ENCODE peak calls at places on chromosomes 13 and 19, in nine cellular contexts. One of them, this sample, is unnamed.

GRCh38 chr19:35269425-35270117 is 809 bp downstream of the USF2 start:
- DNase-seq in stomach: peak
- DNase-seq in HepG2: peak
- DNase-seq in upper lobe of left lung: peak
- DNase-seq in SK-N-SH: peak
- DNase-seq in transverse colon: peak
- DNase-seq in K562: peak
- DNase-seq in GM12878: peak
- DNase-seq in sigmoid colon: peak
- DNase-seq in this sample: peak

GRCh38 chr19:19342086-19343015 is 21.7 kb downstream of the MAU2 start:
- DNase-seq in stomach: peak
- DNase-seq in HepG2: peak
- DNase-seq in upper lobe of left lung: peak
- DNase-seq in SK-N-SH: peak
- DNase-seq in transverse colon: peak
- DNase-seq in K562: peak
- DNase-seq in GM12878: no peak
- DNase-seq in sigmoid colon: no peak
- DNase-seq in this sample: no peak

GRCh38 chr19:40640744-40641143 is 39.6 kb downstream of the LTBP4 start:
- DNase-seq in stomach: no peak
- DNase-seq in HepG2: no peak
- DNase-seq in upper lobe of left lung: no peak
- DNase-seq in SK-N-SH: no peak
- DNase-seq in transverse colon: no peak
- DNase-seq in K562: peak
- DNase-seq in GM12878: no peak
- DNase-seq in sigmoid colon: peak
- DNase-seq in this sample: no peak

GRCh38 chr19:531009-531752 is 379 bp upstream of the CDC34 start:
- DNase-seq in stomach: peak
- DNase-seq in HepG2: peak
- DNase-seq in upper lobe of left lung: peak
- DNase-seq in SK-N-SH: peak
- DNase-seq in transverse colon: peak
- DNase-seq in K562: peak
- DNase-seq in GM12878: no peak
- DNase-seq in sigmoid colon: peak
- DNase-seq in this sample: no peak

GRCh38 chr13:113077566-113077952 is 28.0 kb upstream of the F7 start:
- DNase-seq in stomach: no peak
- DNase-seq in HepG2: no peak
- DNase-seq in upper lobe of left lung: peak
- DNase-seq in SK-N-SH: no peak
- DNase-seq in transverse colon: no peak
- DNase-seq in K562: no peak
- DNase-seq in GM12878: no peak
- DNase-seq in sigmoid colon: peak
- DNase-seq in this sample: peak

GRCh38 chr13:113856716-113857065 is 7.2 kb downstream of the GAS6 start:
- DNase-seq in stomach: peak
- DNase-seq in HepG2: peak
- DNase-seq in upper lobe of left lung: peak
- DNase-seq in SK-N-SH: no peak
- DNase-seq in transverse colon: peak
- DNase-seq in K562: no peak
- DNase-seq in GM12878: no peak
- DNase-seq in sigmoid colon: no peak
- DNase-seq in this sample: peak

GRCh38 chr19:17829855-17830566 is 8.7 kb upstream of the INSL3 start:
- DNase-seq in stomach: no peak
- DNase-seq in HepG2: no peak
- DNase-seq in upper lobe of left lung: peak
- DNase-seq in SK-N-SH: peak
- DNase-seq in transverse colon: peak
- DNase-seq in K562: peak
- DNase-seq in GM12878: no peak
- DNase-seq in sigmoid colon: peak
- DNase-seq in this sample: peak

GRCh38 chr19:13212759-13213330 is 62.6 kb downstream of the IER2 start:
- DNase-seq in stomach: peak
- DNase-seq in HepG2: peak
- DNase-seq in upper lobe of left lung: no peak
- DNase-seq in SK-N-SH: peak
- DNase-seq in transverse colon: peak
- DNase-seq in K562: peak
- DNase-seq in GM12878: peak
- DNase-seq in sigmoid colon: peak
- DNase-seq in this sample: no peak

GRCh38 chr19:2476451-2477140 is 669 bp downstream of the GADD45B start:
- DNase-seq in stomach: peak
- DNase-seq in HepG2: no peak
- DNase-seq in upper lobe of left lung: peak
- DNase-seq in SK-N-SH: peak
- DNase-seq in transverse colon: peak
- DNase-seq in K562: peak
- DNase-seq in GM12878: no peak
- DNase-seq in sigmoid colon: peak
- DNase-seq in this sample: no peak

GRCh38 chr19:36049080-36049698 is 4.9 kb downstream of the THAP8 start:
- DNase-seq in stomach: no peak
- DNase-seq in HepG2: no peak
- DNase-seq in upper lobe of left lung: no peak
- DNase-seq in SK-N-SH: no peak
- DNase-seq in transverse colon: no peak
- DNase-seq in K562: no peak
- DNase-seq in GM12878: no peak
- DNase-seq in sigmoid colon: no peak
- DNase-seq in this sample: no peak

GRCh38 chr13:60857698-60858097 is 460.7 kb downstream of the TDRD3 start:
- DNase-seq in stomach: no peak
- DNase-seq in HepG2: no peak
- DNase-seq in upper lobe of left lung: no peak
- DNase-seq in SK-N-SH: no peak
- DNase-seq in transverse colon: no peak
- DNase-seq in K562: no peak
- DNase-seq in GM12878: no peak
- DNase-seq in sigmoid colon: no peak
- DNase-seq in this sample: no peak

GRCh38 chr13:45411631-45412030 is 6.5 kb downstream of the SLC25A30 start:
- DNase-seq in stomach: no peak
- DNase-seq in HepG2: no peak
- DNase-seq in upper lobe of left lung: no peak
- DNase-seq in SK-N-SH: no peak
- DNase-seq in transverse colon: no peak
- DNase-seq in K562: no peak
- DNase-seq in GM12878: no peak
- DNase-seq in sigmoid colon: no peak
- DNase-seq in this sample: no peak

GRCh38 chr13:94175076-94175475 is 304.4 kb downstream of the DCT start:
- DNase-seq in stomach: no peak
- DNase-seq in HepG2: peak
- DNase-seq in upper lobe of left lung: no peak
- DNase-seq in SK-N-SH: no peak
- DNase-seq in transverse colon: no peak
- DNase-seq in K562: no peak
- DNase-seq in GM12878: no peak
- DNase-seq in sigmoid colon: no peak
- DNase-seq in this sample: no peak

GRCh38 chr13:47822036-47822435 is 179.0 kb downstream of the SUCLA2 start:
- DNase-seq in stomach: no peak
- DNase-seq in HepG2: no peak
- DNase-seq in upper lobe of left lung: no peak
- DNase-seq in SK-N-SH: no peak
- DNase-seq in transverse colon: no peak
- DNase-seq in K562: no peak
- DNase-seq in GM12878: no peak
- DNase-seq in sigmoid colon: no peak
- DNase-seq in this sample: no peak

DNA sequence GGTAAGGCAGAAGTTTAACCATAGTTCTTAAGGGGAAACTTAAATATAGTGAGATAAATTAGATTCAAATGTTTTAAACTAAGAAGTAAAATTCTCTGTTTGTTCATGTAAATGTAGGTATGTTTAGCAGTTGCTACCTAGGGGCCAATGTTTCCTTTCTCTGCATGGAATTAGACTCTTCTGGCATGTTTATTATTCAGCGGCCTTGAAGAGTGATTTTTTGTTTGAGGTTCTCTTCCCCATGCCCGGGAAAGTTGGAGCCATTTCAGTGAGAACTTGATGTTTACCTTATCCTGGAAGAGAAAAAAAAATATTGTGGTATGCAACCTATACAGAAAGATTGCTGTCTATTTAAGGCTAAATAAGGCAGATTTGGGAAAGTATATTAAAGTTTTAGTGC is 492.9 kb downstream of the KLF5 start:
- DNase-seq in stomach: no peak
- DNase-seq in HepG2: no peak
- DNase-seq in upper lobe of left lung: no peak
- DNase-seq in SK-N-SH: no peak
- DNase-seq in transverse colon: no peak
- DNase-seq in K562: no peak
- DNase-seq in GM12878: no peak
- DNase-seq in sigmoid colon: no peak
- DNase-seq in this sample: no peak
- TF ChIP-seq EP300 in stomach: no peak
- TF ChIP-seq EP300 in HepG2: no peak
- TF ChIP-seq EP300 in upper lobe of left lung: no peak
- TF ChIP-seq EP300 in SK-N-SH: no peak
- TF ChIP-seq EP300 in transverse colon: no peak
- TF ChIP-seq EP300 in K562: no peak
- TF ChIP-seq EP300 in GM12878: no peak
- TF ChIP-seq EP300 in sigmoid colon: no peak
- TF ChIP-seq EP300 in this sample: no peak

GRCh38 chr19:41904118-41904870 is 21.3 kb downstream of the ARHGEF1 start:
- DNase-seq in stomach: peak
- DNase-seq in HepG2: peak
- DNase-seq in upper lobe of left lung: peak
- DNase-seq in SK-N-SH: no peak
- DNase-seq in transverse colon: peak
- DNase-seq in K562: no peak
- DNase-seq in GM12878: no peak
- DNase-seq in sigmoid colon: no peak
- DNase-seq in this sample: no peak

GRCh38 chr19:41905273-41906002 is 22.5 kb downstream of the ARHGEF1 start:
- DNase-seq in stomach: no peak
- DNase-seq in HepG2: no peak
- DNase-seq in upper lobe of left lung: no peak
- DNase-seq in SK-N-SH: no peak
- DNase-seq in transverse colon: no peak
- DNase-seq in K562: no peak
- DNase-seq in GM12878: no peak
- DNase-seq in sigmoid colon: no peak
- DNase-seq in this sample: no peak

GRCh38 chr19:41903161-41903953 is 20.4 kb downstream of the ARHGEF1 start:
- DNase-seq in stomach: no peak
- DNase-seq in HepG2: no peak
- DNase-seq in upper lobe of left lung: no peak
- DNase-seq in SK-N-SH: no peak
- DNase-seq in transverse colon: no peak
- DNase-seq in K562: no peak
- DNase-seq in GM12878: no peak
- DNase-seq in sigmoid colon: no peak
- DNase-seq in this sample: no peak

GRCh38 chr19:41901707-41902360 is 18.9 kb downstream of the ARHGEF1 start:
- DNase-seq in stomach: no peak
- DNase-seq in HepG2: no peak
- DNase-seq in upper lobe of left lung: no peak
- DNase-seq in SK-N-SH: no peak
- DNase-seq in transverse colon: no peak
- DNase-seq in K562: no peak
- DNase-seq in GM12878: no peak
- DNase-seq in sigmoid colon: no peak
- DNase-seq in this sample: no peak

GRCh38 chr19:41902594-41902993 is 19.6 kb downstream of the ARHGEF1 start:
- DNase-seq in stomach: no peak
- DNase-seq in HepG2: no peak
- DNase-seq in upper lobe of left lung: peak
- DNase-seq in SK-N-SH: no peak
- DNase-seq in transverse colon: no peak
- DNase-seq in K562: no peak
- DNase-seq in GM12878: no peak
- DNase-seq in sigmoid colon: no peak
- DNase-seq in this sample: no peak
- H3K27ac ChIP-seq in stomach: no peak
- H3K27ac ChIP-seq in HepG2: no peak
- H3K27ac ChIP-seq in upper lobe of left lung: no peak
- H3K27ac ChIP-seq in SK-N-SH: no peak
- H3K27ac ChIP-seq in transverse colon: no peak
- H3K27ac ChIP-seq in K562: no peak
- H3K27ac ChIP-seq in GM12878: no peak
- H3K27ac ChIP-seq in sigmoid colon: no peak
- H3K27ac ChIP-seq in this sample: no peak

GRCh38 chr19:47752440-47753211 is 7.3 kb downstream of the NOP53 start:
- DNase-seq in stomach: no peak
- DNase-seq in HepG2: no peak
- DNase-seq in upper lobe of left lung: peak
- DNase-seq in SK-N-SH: no peak
- DNase-seq in transverse colon: no peak
- DNase-seq in K562: no peak
- DNase-seq in GM12878: no peak
- DNase-seq in sigmoid colon: no peak
- DNase-seq in this sample: peak
- TF ChIP-seq POLR2AphosphoS5 in stomach: no peak
- TF ChIP-seq POLR2AphosphoS5 in HepG2: no peak
- TF ChIP-seq POLR2AphosphoS5 in upper lobe of left lung: no peak
- TF ChIP-seq POLR2AphosphoS5 in SK-N-SH: no peak
- TF ChIP-seq POLR2AphosphoS5 in transverse colon: no peak
- TF ChIP-seq POLR2AphosphoS5 in K562: no peak
- TF ChIP-seq POLR2AphosphoS5 in GM12878: no peak
- TF ChIP-seq POLR2AphosphoS5 in sigmoid colon: no peak
- TF ChIP-seq POLR2AphosphoS5 in this sample: no peak

DNA sequence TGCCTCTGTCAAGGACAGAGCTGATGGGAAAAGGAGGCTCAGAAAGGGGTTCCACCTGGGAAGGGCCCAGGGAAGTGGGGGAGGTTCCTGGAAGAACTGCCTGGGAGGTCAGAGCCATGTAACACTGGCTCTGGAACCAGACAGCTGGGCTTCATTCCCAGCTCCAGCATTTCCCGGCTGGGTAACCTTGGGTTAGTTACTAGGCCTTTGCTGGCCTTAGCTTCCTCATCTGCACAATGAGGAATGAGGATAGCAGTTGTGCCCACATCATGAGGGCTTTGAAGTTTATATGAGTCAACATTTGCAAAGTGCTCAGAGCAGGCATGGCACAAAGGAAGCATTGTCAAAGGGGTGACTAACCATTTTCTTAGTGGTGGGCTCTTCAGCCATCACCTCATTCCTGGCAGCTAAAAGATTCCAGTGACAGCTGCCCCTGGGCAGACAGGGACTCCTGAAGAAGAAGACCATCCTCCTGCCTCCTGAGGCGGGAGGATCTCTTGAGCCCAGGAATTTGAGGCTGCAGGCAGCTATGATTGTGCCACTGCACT is 1.7 kb upstream of the DNAJB1 start:
- DNase-seq in stomach: peak
- DNase-seq in HepG2: peak
- DNase-seq in upper lobe of left lung: no peak
- DNase-seq in SK-N-SH: no peak
- DNase-seq in transverse colon: no peak
- DNase-seq in K562: no peak
- DNase-seq in GM12878: no peak
- DNase-seq in sigmoid colon: no peak
- DNase-seq in this sample: no peak
- TF ChIP-seq EP300 in stomach: no peak
- TF ChIP-seq EP300 in HepG2: peak
- TF ChIP-seq EP300 in upper lobe of left lung: no peak
- TF ChIP-seq EP300 in SK-N-SH: peak
- TF ChIP-seq EP300 in transverse colon: no peak
- TF ChIP-seq EP300 in K562: no peak
- TF ChIP-seq EP300 in GM12878: no peak
- TF ChIP-seq EP300 in sigmoid colon: no peak
- TF ChIP-seq EP300 in this sample: no peak